ENCODE peak calls at places on chromosomes 1 and 21, in six cellular contexts. T is sigmoid colon, J is K562, Q is H1, B is suprapubic skin, O is GM12878. V is an unnamed sample.

GRCh38 chr1:54798769-54799641 is 2.1 kb downstream of the TTC22 start:
- DNase-seq in T (peak; percentile 58), J (no peak), Q (no peak), B (peak; percentile 43), O (peak; percentile 41), V (peak; percentile 30)

GRCh38 chr1:9108056-9108665 is 20.7 kb downstream of the GPR157 start:
- DNase-seq in T (peak; percentile 48), J (no peak), Q (no peak), B (no peak), O (no peak), V (no peak)

GRCh38 chr21:37607081-37607480 is 240.5 kb downstream of the DYRK1A start:
- DNase-seq in T (no peak), J (no peak), Q (no peak), B (no peak), O (no peak), V (no peak)

GRCh38 chr1:3003941-3004270 is 17.4 kb upstream of the ACTRT2 start:
- DNase-seq in T (no peak), J (no peak), Q (no peak), B (no peak), O (no peak), V (peak; percentile 15)

GRCh38 chr1:63679076-63679475 is 85.9 kb downstream of the PGM1 start:
- DNase-seq in T (no peak), J (no peak), Q (no peak), B (no peak), O (no peak), V (no peak)

GRCh38 chr21:44934276-44934675 is 5.6 kb upstream of the SLX9 start:
- DNase-seq in T (no peak), J (no peak), Q (no peak), B (no peak), O (no peak), V (no peak)

GRCh38 chr1:119675349-119676343 is 27.6 kb upstream of the ZNF697 start:
- DNase-seq in T (peak; percentile 90), J (peak; percentile 85), Q (no peak), B (peak; percentile 89), O (peak; percentile 42), V (peak; percentile 84)

GRCh38 chr1:94720091-94720793 is 99.9 kb upstream of the SLC44A3 start:
- DNase-seq in T (no peak), J (no peak), Q (no peak), B (no peak), O (peak; percentile 60), V (no peak)

GRCh38 chr1:55378582-55378981 is 163.4 kb upstream of the USP24 start:
- DNase-seq in T (peak; percentile 69), J (peak; percentile 41), Q (peak; percentile 27), B (no peak), O (no peak), V (peak; percentile 48)

GRCh38 chr1:174077755-174078490 is 55.8 kb upstream of the RC3H1 start:
- DNase-seq in T (no peak), J (no peak), Q (no peak), B (no peak), O (no peak), V (no peak)

GRCh38 chr1:218969021-218969420 is 204.7 kb upstream of the LYPLAL1 start:
- DNase-seq in T (no peak), J (no peak), Q (no peak), B (no peak), O (no peak), V (no peak)

GRCh38 chr21:42562816-42563215 is 49.2 kb downstream of the SLC37A1 start:
- DNase-seq in T (peak; percentile 39), J (no peak), Q (no peak), B (peak; percentile 41), O (no peak), V (peak; percentile 14)

GRCh38 chr1:145955436-145955835 is 2.4 kb downstream of the LIX1L start:
- DNase-seq in T (no peak), J (no peak), Q (no peak), B (no peak), O (no peak), V (no peak)

GRCh38 chr1:111471012-111471411 is 2.8 kb upstream of the C1orf162 start:
- DNase-seq in T (peak; percentile 77), J (no peak), Q (no peak), B (no peak), O (peak; percentile 77), V (no peak)

GRCh38 chr1:246753670-246754535 is 29.7 kb downstream of the SCCPDH start:
- DNase-seq in T (peak; percentile 77), J (peak; percentile 70), Q (peak; percentile 72), B (peak; percentile 67), O (peak; percentile 8), V (peak; percentile 34)

GRCh38 chr1:246748006-246748405 is 23.8 kb downstream of the SCCPDH start:
- DNase-seq in T (no peak), J (no peak), Q (no peak), B (no peak), O (no peak), V (no peak)

GRCh38 chr1:246755419-246755818 is 31.2 kb downstream of the SCCPDH start:
- DNase-seq in T (no peak), J (no peak), Q (no peak), B (no peak), O (no peak), V (no peak)

GRCh38 chr1:246748867-246749266 is 24.7 kb downstream of the SCCPDH start:
- DNase-seq in T (no peak), J (no peak), Q (no peak), B (no peak), O (no peak), V (no peak)

GRCh38 chr1:246750752-246751151 is 26.5 kb downstream of the SCCPDH start:
- DNase-seq in T (no peak), J (no peak), Q (no peak), B (no peak), O (no peak), V (no peak)
- TF ChIP-seq POLR2AphosphoS5 in T (no peak), J (no peak), Q (no peak), B (no peak), O (no peak), V (no peak)

GRCh38 chr1:92924501-92924900 is 36.8 kb downstream of the DIPK1A start:
- DNase-seq in T (no peak), J (peak; percentile 18), Q (no peak), B (no peak), O (no peak), V (no peak)

GRCh38 chr1:92929461-92929860 is 31.8 kb downstream of the DIPK1A start:
- DNase-seq in T (no peak), J (no peak), Q (no peak), B (no peak), O (no peak), V (no peak)

GRCh38 chr1:92931691-92932090 is 29.6 kb downstream of the DIPK1A start:
- DNase-seq in T (no peak), J (no peak), Q (no peak), B (no peak), O (no peak), V (no peak)

GRCh38 chr1:92926873-92927272 is 34.4 kb downstream of the DIPK1A start:
- DNase-seq in T (no peak), J (no peak), Q (no peak), B (no peak), O (no peak), V (no peak)

DNA sequence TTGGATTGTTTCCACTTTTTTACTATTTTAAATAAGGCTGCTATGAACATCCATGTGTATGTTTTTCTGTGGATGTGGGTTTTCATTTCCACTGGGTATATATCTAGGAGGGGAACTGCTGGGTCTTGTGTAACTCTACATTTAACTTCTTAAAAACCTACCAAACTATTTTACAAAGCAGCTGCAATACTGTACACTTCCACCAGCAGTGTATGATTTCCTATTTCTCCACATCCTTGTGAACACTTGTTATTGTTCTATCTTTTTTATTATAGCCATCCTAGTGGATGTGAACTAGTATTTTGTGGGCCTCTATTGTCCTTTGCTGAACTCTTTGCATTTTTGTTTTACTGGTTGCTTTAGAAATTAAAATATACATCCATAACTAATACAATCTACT is 33.4 kb downstream of the DIPK1A start:
- DNase-seq in T (no peak), J (no peak), Q (no peak), B (no peak), O (no peak), V (no peak)
- TF ChIP-seq CTCF in T (no peak), J (no peak), Q (no peak), B (no peak), O (no peak), V (no peak)

DNA sequence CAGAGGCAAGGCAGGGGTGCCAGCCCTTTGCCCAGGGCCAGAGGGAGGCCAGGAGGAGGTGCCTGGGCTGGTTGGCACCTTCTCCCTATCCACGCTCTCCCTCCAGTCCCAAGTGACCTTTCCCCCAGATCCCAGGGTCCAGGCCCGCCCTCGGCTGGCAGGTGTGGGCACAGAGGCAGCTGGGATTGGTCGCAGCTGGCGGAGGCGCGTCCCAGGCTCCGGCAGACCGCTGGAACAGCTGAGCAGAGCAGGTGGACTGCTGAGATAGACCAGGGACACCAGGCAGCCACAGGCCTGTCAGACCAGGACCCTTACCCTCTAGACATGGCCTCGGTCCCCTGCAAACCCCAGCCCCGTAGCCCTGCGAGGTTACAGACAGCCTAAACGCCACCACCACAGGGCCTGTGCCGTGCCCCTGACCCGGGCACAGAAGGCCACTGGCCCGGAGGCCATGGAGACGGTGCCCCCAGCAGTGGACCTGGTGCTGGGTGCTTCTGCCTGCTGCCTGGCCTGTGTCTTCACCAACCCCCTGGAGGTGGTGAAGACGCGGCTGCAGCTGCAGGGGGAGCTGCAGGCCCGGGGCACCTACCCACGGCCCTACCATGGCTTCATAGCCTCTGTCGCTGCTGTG is at the start of gene SLC25A34:
- DNase-seq in T (no peak), J (no peak), Q (no peak), B (no peak), O (no peak), V (peak; percentile 89)
- TF ChIP-seq POLR2A in T (peak; percentile 66), J (no peak), Q (no peak), B (no peak), O (no peak), V (no peak)

GRCh38 chr1:10738125-10738746 is 58.2 kb downstream of the CASZ1 start:
- DNase-seq in T (no peak), J (no peak), Q (no peak), B (no peak), O (no peak), V (no peak)

GRCh38 chr1:10735603-10736305 is 60.7 kb downstream of the CASZ1 start:
- DNase-seq in T (no peak), J (no peak), Q (no peak), B (no peak), O (no peak), V (no peak)

GRCh38 chr1:10737268-10737624 is 59.2 kb downstream of the CASZ1 start:
- DNase-seq in T (no peak), J (no peak), Q (no peak), B (no peak), O (no peak), V (peak; percentile 89)

GRCh38 chr1:10737651-10738050 is 58.8 kb downstream of the CASZ1 start:
- DNase-seq in T (no peak), J (no peak), Q (no peak), B (no peak), O (no peak), V (no peak)

DNA sequence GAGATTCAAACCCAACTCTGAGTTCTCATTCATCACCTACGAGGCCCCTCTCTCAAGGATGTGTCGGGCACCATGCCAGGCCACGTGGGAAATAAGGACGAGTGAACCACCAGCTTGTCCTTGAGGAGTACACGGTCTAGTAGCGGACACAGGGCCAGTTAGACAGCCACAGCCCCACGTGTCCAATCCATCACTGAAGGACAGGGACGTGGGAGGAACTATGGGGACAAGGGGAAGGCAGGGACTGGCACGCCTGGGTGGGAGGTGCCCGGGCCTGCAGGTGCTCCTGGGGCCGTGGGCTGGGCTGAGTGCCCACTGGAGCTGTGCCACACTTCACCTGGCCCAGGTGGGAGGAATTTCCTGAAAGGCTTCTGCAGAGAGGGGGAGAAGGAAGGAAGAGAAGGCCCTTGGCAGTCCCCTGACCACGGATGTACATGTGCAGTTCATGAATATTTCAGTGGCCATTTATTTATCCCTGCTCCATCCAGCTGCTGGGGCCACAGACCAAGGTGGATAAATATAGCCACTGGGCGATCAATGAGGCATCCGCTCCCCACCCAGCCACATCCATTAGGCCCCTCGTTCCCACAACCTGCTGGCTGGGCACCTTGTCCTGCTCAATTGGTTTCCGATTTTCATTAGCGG is 59.7 kb downstream of the CASZ1 start:
- DNase-seq in T (no peak), J (no peak), Q (no peak), B (no peak), O (no peak), V (peak; percentile 84)
- TF ChIP-seq POLR2AphosphoS5 in T (no peak), J (no peak), Q (no peak), B (no peak), O (no peak), V (no peak)